ENCODE peak calls at places on chromosomes 16 and 17, in ten cellular contexts. Y, V, W, K, E, P, N, J, R and B are unnamed samples.

GRCh38 chr16:23949630-23950290 is 114.0 kb downstream of the PRKCB start:
- DNase-seq in N (no peak), V (peak; percentile 45), E (peak; percentile 69), J (peak; percentile 37), K (no peak), P (no peak), Y (no peak), W (peak; percentile 45), R (no peak), B (no peak)

GRCh38 chr17:45784583-45785372 is 658 bp downstream of the CRHR1 start:
- DNase-seq in J (peak; percentile 20), E (no peak), W (peak; percentile 50), Y (peak; percentile 55), V (peak; percentile 6), N (no peak), P (peak; percentile 30), R (peak; percentile 74), K (peak; percentile 43), B (no peak)

GRCh38 chr17:2337811-2338657 is 733 bp downstream of the SGSM2 start:
- DNase-seq in N (no peak), W (no peak), V (peak; percentile 21), R (peak; percentile 87), P (peak; percentile 59), E (peak; percentile 76), J (peak; percentile 70), Y (peak; percentile 93), K (peak; percentile 37), B (peak; percentile 42)

GRCh38 chr17:66443601-66444000 is 141.2 kb downstream of the PRKCA start:
- DNase-seq in R (no peak), P (no peak), J (no peak), K (no peak), N (no peak), W (no peak), Y (no peak), V (no peak), E (no peak), B (no peak)

GRCh38 chr17:80395402-80396151 is 19.4 kb upstream of the ENDOV start:
- DNase-seq in V (no peak), Y (no peak), W (no peak), N (no peak), E (no peak), R (no peak), K (no peak), J (no peak), P (no peak), B (no peak)

GRCh38 chr16:84199861-84200260 is 8.9 kb downstream of the ADAD2 start:
- DNase-seq in R (no peak), J (no peak), P (no peak), N (no peak), K (no peak), W (no peak), Y (no peak), V (no peak), E (no peak), B (peak; percentile 74)

GRCh38 chr17:77208217-77208808 is 67.5 kb downstream of the SEC14L1 start:
- DNase-seq in W (no peak), R (peak; percentile 40), J (no peak), K (no peak), N (no peak), Y (peak; percentile 60), V (no peak), P (peak; percentile 37), E (no peak), B (no peak)

GRCh38 chr16:68499011-68499410 is 40.1 kb upstream of the ZFP90 start:
- DNase-seq in K (peak; percentile 69), J (no peak), R (no peak), W (no peak), P (no peak), V (no peak), E (no peak), Y (no peak), N (no peak), B (no peak)

GRCh38 chr16:61654962-61655361 is 381.3 kb downstream of the CDH8 start:
- DNase-seq in W (no peak), E (no peak), N (no peak), Y (no peak), P (no peak), V (no peak), J (no peak), K (no peak), R (no peak), B (no peak)

GRCh38 chr17:57511475-57512123 is 233.5 kb downstream of the CCDC182 start:
- DNase-seq in W (no peak), R (no peak), K (no peak), E (no peak), N (no peak), V (no peak), P (no peak), Y (no peak), J (no peak), B (no peak)

GRCh38 chr16:70746708-70747424 is 54.1 kb downstream of the VAC14 start:
- DNase-seq in J (peak; percentile 43), W (peak; percentile 90), E (no peak), V (no peak), K (peak; percentile 60), N (peak; percentile 56), P (no peak), R (no peak), Y (peak; percentile 89), B (peak; percentile 96)

GRCh38 chr17:49378311-49378710 is 16.3 kb upstream of the ZNF652 start:
- DNase-seq in N (no peak), W (no peak), J (no peak), E (no peak), P (no peak), R (no peak), K (no peak), Y (no peak), V (no peak), B (no peak)

GRCh38 chr17:49687878-49688491 is 10.1 kb upstream of the SPOP start:
- DNase-seq in W (no peak), J (no peak), P (peak; percentile 36), K (peak; percentile 13), N (no peak), E (no peak), V (no peak), R (no peak), Y (no peak), B (no peak)

GRCh38 chr16:74896389-74897370 is 88.2 kb downstream of the WDR59 start:
- DNase-seq in R (no peak), K (no peak), E (no peak), N (peak; percentile 7), V (no peak), J (no peak), W (no peak), Y (peak; percentile 80), P (no peak), B (peak; percentile 69)

GRCh38 chr16:22232277-22233049 is 26.4 kb downstream of the EEF2K start:
- DNase-seq in N (no peak), E (no peak), J (no peak), K (peak; percentile 55), Y (no peak), W (peak; percentile 76), R (peak; percentile 80), P (no peak), V (no peak), B (peak; percentile 91)

GRCh38 chr17:53093386-53093785 is 729.3 kb upstream of the KIF2B start:
- DNase-seq in R (no peak), K (peak; percentile 31), N (no peak), V (no peak), W (no peak), J (no peak), P (no peak), Y (no peak), E (no peak), B (no peak)

GRCh38 chr17:55770220-55770870 is 19.5 kb downstream of the PCTP start:
- DNase-seq in N (peak; percentile 4), R (no peak), J (no peak), K (peak; percentile 57), W (no peak), Y (peak; percentile 75), P (no peak), V (no peak), E (no peak), B (peak; percentile 74)

GRCh38 chr16:17271687-17272086 is 199.1 kb downstream of the XYLT1 start:
- DNase-seq in N (no peak), K (no peak), W (no peak), J (no peak), R (peak; percentile 70), P (no peak), V (no peak), E (no peak), Y (peak; percentile 19), B (no peak)

GRCh38 chr16:46907061-46907774 is 23.1 kb downstream of the GPT2 start:
- DNase-seq in R (no peak), W (no peak), N (no peak), V (no peak), P (no peak), K (no peak), E (no peak), Y (no peak), J (no peak), B (no peak)

GRCh38 chr17:15913826-15914225 is 31.1 kb upstream of the ADORA2B start:
- DNase-seq in Y (no peak), K (no peak), P (no peak), R (peak; percentile 12), E (no peak), V (no peak), N (no peak), J (no peak), W (no peak), B (no peak)

GRCh38 chr16:11106726-11107125 is 149.3 kb downstream of the SOCS1 start:
- DNase-seq in E (no peak), V (no peak), W (no peak), K (no peak), N (no peak), J (no peak), P (no peak), R (no peak), Y (no peak), B (no peak)